ENCODE peak calls at places on chromosomes 13 and 19, in five cellular contexts. One of them, this sample, is unnamed.

GRCh38 chr19:33771308-33772101 is 25.2 kb upstream of the KCTD15 start:
- ATAC-seq in CD4-positive, CD25-positive, alpha-beta regulatory T cell: no peak
- ATAC-seq in T-cell: peak
- ATAC-seq in activated naive CD8-positive, alpha-beta T cell treated with anti-CD3 and anti-CD28 coated beads, Interleukin-2, amount 50 U/mL, for 24 hours: peak
- ATAC-seq in left colon: peak
- ATAC-seq in this sample: peak

GRCh38 chr13:111005808-111006494 is 91.1 kb upstream of the ANKRD10 start:
- ATAC-seq in CD4-positive, CD25-positive, alpha-beta regulatory T cell: no peak
- ATAC-seq in T-cell: no peak
- ATAC-seq in activated naive CD8-positive, alpha-beta T cell treated with anti-CD3 and anti-CD28 coated beads, Interleukin-2, amount 50 U/mL, for 24 hours: no peak
- ATAC-seq in left colon: no peak
- ATAC-seq in this sample: no peak

GRCh38 chr19:37452500-37453245 is 14.6 kb downstream of the ZNF569 start:
- ATAC-seq in CD4-positive, CD25-positive, alpha-beta regulatory T cell: no peak
- ATAC-seq in T-cell: no peak
- ATAC-seq in activated naive CD8-positive, alpha-beta T cell treated with anti-CD3 and anti-CD28 coated beads, Interleukin-2, amount 50 U/mL, for 24 hours: no peak
- ATAC-seq in left colon: no peak
- ATAC-seq in this sample: no peak

GRCh38 chr13:29976535-29976934 is 126.1 kb upstream of the UBL3 start:
- ATAC-seq in CD4-positive, CD25-positive, alpha-beta regulatory T cell: no peak
- ATAC-seq in T-cell: no peak
- ATAC-seq in activated naive CD8-positive, alpha-beta T cell treated with anti-CD3 and anti-CD28 coated beads, Interleukin-2, amount 50 U/mL, for 24 hours: no peak
- ATAC-seq in left colon: no peak
- ATAC-seq in this sample: no peak

GRCh38 chr19:3785464-3785937 is 680 bp downstream of the MATK start:
- ATAC-seq in CD4-positive, CD25-positive, alpha-beta regulatory T cell: peak
- ATAC-seq in T-cell: peak
- ATAC-seq in activated naive CD8-positive, alpha-beta T cell treated with anti-CD3 and anti-CD28 coated beads, Interleukin-2, amount 50 U/mL, for 24 hours: peak
- ATAC-seq in left colon: no peak
- ATAC-seq in this sample: peak

GRCh38 chr13:45178349-45179142 is 22.3 kb downstream of the KCTD4 start:
- ATAC-seq in CD4-positive, CD25-positive, alpha-beta regulatory T cell: no peak
- ATAC-seq in T-cell: no peak
- ATAC-seq in activated naive CD8-positive, alpha-beta T cell treated with anti-CD3 and anti-CD28 coated beads, Interleukin-2, amount 50 U/mL, for 24 hours: peak
- ATAC-seq in left colon: peak
- ATAC-seq in this sample: peak

GRCh38 chr19:18701250-18701608 is 17.7 kb downstream of the CRTC1 start:
- ATAC-seq in CD4-positive, CD25-positive, alpha-beta regulatory T cell: peak
- ATAC-seq in T-cell: peak
- ATAC-seq in activated naive CD8-positive, alpha-beta T cell treated with anti-CD3 and anti-CD28 coated beads, Interleukin-2, amount 50 U/mL, for 24 hours: no peak
- ATAC-seq in left colon: no peak
- ATAC-seq in this sample: peak

GRCh38 chr19:11166281-11167142 is 10.9 kb upstream of the SPC24 start:
- ATAC-seq in CD4-positive, CD25-positive, alpha-beta regulatory T cell: no peak
- ATAC-seq in T-cell: no peak
- ATAC-seq in activated naive CD8-positive, alpha-beta T cell treated with anti-CD3 and anti-CD28 coated beads, Interleukin-2, amount 50 U/mL, for 24 hours: no peak
- ATAC-seq in left colon: no peak
- ATAC-seq in this sample: no peak

GRCh38 chr13:21015284-21015683 is 46.1 kb downstream of the LATS2 start:
- ATAC-seq in CD4-positive, CD25-positive, alpha-beta regulatory T cell: no peak
- ATAC-seq in T-cell: no peak
- ATAC-seq in activated naive CD8-positive, alpha-beta T cell treated with anti-CD3 and anti-CD28 coated beads, Interleukin-2, amount 50 U/mL, for 24 hours: no peak
- ATAC-seq in left colon: no peak
- ATAC-seq in this sample: no peak

GRCh38 chr19:21128901-21129698 is 12.7 kb upstream of the ZNF431 start:
- ATAC-seq in CD4-positive, CD25-positive, alpha-beta regulatory T cell: no peak
- ATAC-seq in T-cell: no peak
- ATAC-seq in activated naive CD8-positive, alpha-beta T cell treated with anti-CD3 and anti-CD28 coated beads, Interleukin-2, amount 50 U/mL, for 24 hours: no peak
- ATAC-seq in left colon: no peak
- ATAC-seq in this sample: no peak